ENCODE peak calls at places on chromosomes 16 and 17, in four cellular contexts. U, V, D and Y are unnamed samples.

GRCh38 chr17:63478814-63479494 is 2.1 kb downstream of the ACE start:
- DNase-seq in U (no peak), V (peak; percentile 93), D (peak; percentile 98), Y (peak; percentile 63)

GRCh38 chr16:30767767-30768465 is 5.8 kb downstream of the RNF40 start:
- DNase-seq in U (no peak), V (peak; percentile 70), D (no peak), Y (no peak)

GRCh38 chr17:58822148-58823050 is 66.7 kb downstream of the PPM1E start:
- DNase-seq in U (no peak), V (no peak), D (peak; percentile 5), Y (no peak)

GRCh38 chr17:70169707-70170597 is 620 bp downstream of the KCNJ2 start:
- DNase-seq in U (peak; percentile 53), V (no peak), D (peak; percentile 63), Y (no peak)

GRCh38 chr16:10003486-10003885 is 178.7 kb downstream of the GRIN2A start:
- DNase-seq in U (no peak), V (no peak), D (no peak), Y (no peak)

GRCh38 chr16:8989099-8989878 is 25.6 kb upstream of the USP7 start:
- DNase-seq in U (no peak), V (no peak), D (no peak), Y (no peak)

GRCh38 chr17:49556183-49556943 is 19.3 kb upstream of the NXPH3 start:
- DNase-seq in U (peak; percentile 78), V (peak; percentile 94), D (peak; percentile 73), Y (peak; percentile 81)

GRCh38 chr17:72726936-72727335 is 365.6 kb downstream of the SLC39A11 start:
- DNase-seq in U (no peak), V (no peak), D (no peak), Y (peak; percentile 58)

GRCh38 chr17:81197831-81198490 is 24.8 kb downstream of the CEP131 start:
- DNase-seq in U (no peak), V (no peak), D (no peak), Y (no peak)

GRCh38 chr16:28089992-28090365 is 26.5 kb upstream of the GSG1L start:
- DNase-seq in U (no peak), V (peak; percentile 14), D (no peak), Y (no peak)

GRCh38 chr17:2025622-2026309 is 632 bp upstream of the RTN4RL1 start:
- DNase-seq in U (peak; percentile 79), V (peak; percentile 91), D (peak; percentile 80), Y (no peak)

GRCh38 chr17:66386789-66387351 is 84.5 kb downstream of the PRKCA start:
- DNase-seq in U (no peak), V (no peak), D (no peak), Y (no peak)

GRCh38 chr17:58534901-58535421 is 20.5 kb upstream of the MTMR4 start:
- DNase-seq in U (no peak), V (no peak), D (peak; percentile 80), Y (no peak)

GRCh38 chr17:79932446-79932845 is 93.2 kb upstream of the CBX4 start:
- DNase-seq in U (no peak), V (no peak), D (no peak), Y (no peak)

GRCh38 chr16:70250748-70251650 is 741 bp downstream of the EXOSC6 start:
- DNase-seq in U (peak; percentile 57), V (peak; percentile 81), D (peak; percentile 79), Y (peak; percentile 69)

GRCh38 chr17:38361700-38362465 is 10.2 kb downstream of the SOCS7 start:
- DNase-seq in U (no peak), V (no peak), D (peak; percentile 51), Y (no peak)

GRCh38 chr16:49193596-49193995 is 88.0 kb downstream of the CBLN1 start:
- DNase-seq in U (no peak), V (no peak), D (no peak), Y (no peak)

GRCh38 chr17:77376795-77377751 is 236.3 kb downstream of the SEC14L1 start:
- DNase-seq in U (no peak), V (no peak), D (no peak), Y (no peak)

GRCh38 chr17:81510798-81511549 is 1.6 kb downstream of the ACTG1 start:
- DNase-seq in U (no peak), V (peak; percentile 82), D (peak; percentile 61), Y (no peak)

GRCh38 chr16:9105189-9105588 is 13.7 kb downstream of the HAPSTR1 start:
- DNase-seq in U (no peak), V (no peak), D (no peak), Y (no peak)

GRCh38 chr16:57723170-57723569 is 12.4 kb upstream of the KATNB1 start:
- DNase-seq in U (no peak), V (peak; percentile 65), D (peak; percentile 22), Y (no peak)

GRCh38 chr17:46170609-46171432 is 22.4 kb downstream of the KANSL1 start:
- DNase-seq in U (no peak), V (no peak), D (no peak), Y (no peak)

GRCh38 chr16:525123-525519 is 2.4 kb upstream of the CAPN15 start:
- DNase-seq in U (no peak), V (no peak), D (no peak), Y (peak; percentile 48)

GRCh38 chr17:1001640-1002411 is 4.9 kb downstream of the TIMM22 start:
- DNase-seq in U (no peak), V (peak; percentile 88), D (peak; percentile 87), Y (no peak)

GRCh38 chr17:67974598-67975066 is 21.6 kb downstream of the C17orf58 start:
- DNase-seq in U (no peak), V (no peak), D (no peak), Y (no peak)
- H3K4me3 ChIP-seq in U (no peak overlapping the region), V (no peak overlapping the region), D (no peak overlapping the region), Y (no peak overlapping the region)

DNA sequence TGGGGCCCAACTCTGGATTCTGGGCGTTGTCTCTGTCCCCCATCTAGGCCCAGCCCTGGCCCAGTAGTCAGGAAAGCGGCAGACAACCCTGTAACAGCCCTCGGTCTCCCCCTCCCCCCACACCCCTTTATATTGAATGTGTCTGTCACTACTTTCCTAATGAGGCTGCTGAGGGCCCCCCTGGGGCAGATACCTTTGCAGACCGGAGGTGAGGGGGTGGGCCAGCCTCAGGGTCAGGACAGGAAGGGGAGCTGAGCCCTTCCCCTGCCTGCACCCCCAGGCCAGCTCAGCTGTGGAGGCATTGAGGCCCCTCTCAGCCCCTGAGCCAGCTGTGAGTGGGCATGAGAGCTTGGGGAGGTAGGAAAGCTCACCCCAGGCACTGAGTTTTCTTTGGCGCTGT is 17.1 kb downstream of the RAI1 start:
- DNase-seq in U (no peak), V (no peak), D (no peak), Y (no peak)
- H3K4me3 ChIP-seq in U (no peak overlapping the region), V (no peak overlapping the region), D (no peak overlapping the region), Y (no peak overlapping the region)

DNA sequence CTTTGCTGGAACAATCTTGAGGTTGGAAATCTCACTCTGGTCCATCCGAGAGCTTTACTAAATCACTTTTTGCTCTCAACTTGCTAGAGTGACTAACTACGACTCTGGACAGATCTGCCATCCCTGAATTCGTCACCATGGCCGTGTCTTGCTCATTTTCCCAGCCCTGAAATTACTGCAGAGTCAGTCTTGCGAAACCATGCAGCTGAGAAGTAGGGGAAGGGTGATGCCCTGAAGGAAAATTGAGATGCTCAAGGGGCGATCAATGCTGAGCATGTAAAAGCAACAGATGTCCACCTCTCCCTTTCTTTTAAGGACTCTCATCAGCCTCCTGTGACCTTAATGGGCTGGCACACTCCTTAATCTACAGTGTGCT is 18.8 kb downstream of the PCTP start:
- DNase-seq in U (no peak), V (no peak), D (peak; percentile 97), Y (no peak)
- H3K4me3 ChIP-seq in U (no peak overlapping the region), V (no peak overlapping the region), D (peak overlapping the region; percentile 34), Y (no peak overlapping the region)

GRCh38 chr16:84080813-84081212 is 35.9 kb downstream of the MBTPS1 start:
- DNase-seq in U (no peak), V (no peak), D (no peak), Y (no peak)
- H3K4me3 ChIP-seq in U (no peak overlapping the region), V (no peak overlapping the region), D (no peak overlapping the region), Y (no peak overlapping the region)

DNA sequence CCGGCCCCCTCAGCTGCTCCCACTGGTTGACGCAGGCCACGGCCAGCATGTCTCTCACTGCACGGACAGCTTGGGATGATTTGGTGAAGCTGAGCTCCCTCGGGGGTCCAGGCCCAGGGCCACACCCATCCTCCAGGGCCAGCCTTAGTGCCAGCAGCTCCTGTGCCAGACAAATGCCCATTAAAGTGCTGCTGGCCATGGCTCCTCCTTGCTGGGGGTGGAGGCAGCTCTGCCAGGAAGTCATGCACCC is 2.5 kb downstream of the TRIM47 start:
- DNase-seq in U (no peak), V (no peak), D (no peak), Y (no peak)
- H3K4me3 ChIP-seq in U (peak overlapping the region; percentile 74), V (no peak overlapping the region), D (no peak overlapping the region), Y (peak overlapping the region; percentile 25)